ENCODE peak calls at places on chromosomes 7 and 10, in six cellular contexts. F, C, O, M, Z and R are unnamed samples.

GRCh38 chr10:93749218-93749799 is 8.4 kb upstream of the LGI1 start:
- DNase-seq in F (no peak), C (no peak), O (no peak), M (no peak), Z (no peak), R (no peak)

GRCh38 chr7:20314216-20314615 is 16.5 kb upstream of the ITGB8 start:
- DNase-seq in F (no peak), C (no peak), O (no peak), M (no peak), Z (no peak), R (no peak)

GRCh38 chr7:132846086-132846485 is 235.8 kb downstream of the CHCHD3 start:
- DNase-seq in F (no peak), C (peak; percentile 47), O (no peak), M (no peak), Z (no peak), R (no peak)

GRCh38 chr10:49738616-49739360 is 23.3 kb downstream of the OGDHL start:
- DNase-seq in F (no peak), C (no peak), O (peak; percentile 51), M (no peak), Z (no peak), R (no peak)

GRCh38 chr10:84908491-84908890 is 580.1 kb downstream of the CCSER2 start:
- DNase-seq in F (no peak), C (no peak), O (no peak), M (no peak), Z (no peak), R (no peak)

GRCh38 chr7:116591202-116592040 is 66.6 kb downstream of the CAV1 start:
- DNase-seq in F (peak; percentile 74), C (no peak), O (no peak), M (no peak), Z (no peak), R (no peak)

GRCh38 chr7:81887098-81887497 is 117.3 kb upstream of the HGF start:
- DNase-seq in F (no peak), C (no peak), O (no peak), M (no peak), Z (no peak), R (no peak)

GRCh38 chr10:5400843-5401242 is 3.8 kb downstream of the TUBAL3 start:
- DNase-seq in F (no peak), C (no peak), O (no peak), M (no peak), Z (no peak), R (no peak)

GRCh38 chr7:110347091-110347490 is 743.8 kb upstream of the LRRN3 start:
- DNase-seq in F (no peak), C (no peak), O (no peak), M (no peak), Z (no peak), R (no peak)

GRCh38 chr7:138008588-138009349 is 6.9 kb upstream of the CREB3L2 start:
- DNase-seq in F (peak; percentile 75), C (no peak), O (peak; percentile 58), M (no peak), Z (no peak), R (no peak)

GRCh38 chr10:109821672-109822071 is 101.6 kb downstream of the XPNPEP1 start:
- DNase-seq in F (no peak), C (no peak), O (no peak), M (no peak), Z (no peak), R (no peak)

GRCh38 chr10:128796513-128796912 is 670.3 kb upstream of the MKI67 start:
- DNase-seq in F (no peak), C (no peak), O (no peak), M (no peak), Z (no peak), R (no peak)

GRCh38 chr7:3338161-3338560 is 37.1 kb downstream of the SDK1 start:
- DNase-seq in F (peak; percentile 31), C (no peak), O (no peak), M (no peak), Z (no peak), R (no peak)

GRCh38 chr10:97318772-97319651 is at the start of gene FRAT1:
- DNase-seq in F (peak; percentile 80), C (peak; percentile 92), O (peak; percentile 92), M (peak; percentile 92), Z (peak; percentile 94), R (peak; percentile 87)

GRCh38 chr7:102472126-102473041 is 6.3 kb downstream of the POLR2J start:
- DNase-seq in F (no peak), C (peak; percentile 21), O (no peak), M (peak; percentile 11), Z (no peak), R (no peak)

GRCh38 chr7:2500701-2501100 is 18.9 kb upstream of the LFNG start:
- DNase-seq in F (no peak), C (no peak), O (no peak), M (no peak), Z (no peak), R (no peak)

GRCh38 chr7:78071821-78072590 is 273.4 kb downstream of the PHTF2 start:
- DNase-seq in F (no peak), C (no peak), O (no peak), M (no peak), Z (peak; percentile 58), R (no peak)

DNA sequence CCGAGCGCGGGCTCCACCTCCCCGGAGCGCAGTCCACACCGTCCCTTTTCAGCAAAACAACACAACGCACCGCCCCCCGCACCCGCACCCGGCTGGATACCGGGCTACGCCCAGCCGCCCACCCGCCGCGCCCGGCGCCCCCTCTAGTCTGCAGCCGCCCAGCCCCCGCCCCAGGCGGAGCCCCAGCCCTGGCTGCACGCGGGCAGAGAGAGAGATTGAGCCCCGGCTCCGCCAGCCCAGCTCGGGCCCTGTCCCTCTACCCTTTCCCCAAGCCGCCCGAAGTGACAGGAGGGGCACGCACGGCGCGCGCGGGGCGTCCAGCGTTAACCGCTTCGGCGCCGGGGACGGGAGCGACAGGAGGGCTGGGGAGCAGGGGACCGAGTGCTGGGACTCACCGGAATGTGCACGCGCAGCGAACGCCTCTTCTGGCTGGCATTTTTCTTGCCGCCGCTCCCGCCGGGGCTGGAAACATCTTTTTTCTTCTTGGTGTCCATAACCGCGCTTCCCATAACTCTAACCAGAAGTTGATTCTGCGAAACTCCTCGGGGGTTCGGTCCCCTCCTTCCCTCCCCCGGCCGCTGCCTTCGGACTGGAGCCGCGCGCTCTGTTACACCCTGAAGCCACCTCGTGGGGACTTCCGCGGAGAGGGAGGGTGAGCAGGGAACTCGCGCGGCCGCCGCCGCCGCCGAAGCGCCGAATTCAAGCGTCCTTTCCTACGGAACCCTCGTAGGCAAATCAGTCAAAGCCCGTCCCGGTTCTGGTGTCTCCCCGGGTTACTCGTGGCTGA is 610 bp downstream of the PRKAG2 start:
- DNase-seq in F (peak; percentile 24), C (peak; percentile 90), O (peak; percentile 82), M (peak; percentile 86), Z (peak; percentile 86), R (peak; percentile 50)
- H3K27me3 ChIP-seq in F (peaks cover 19% of the 10 kb centered on the region), C (no peaks in the 10 kb centered on the region), O (no peaks in the 10 kb centered on the region), M (peaks cover 10% of the 10 kb centered on the region), Z (no peaks in the 10 kb centered on the region), R (no peaks in the 10 kb centered on the region)

GRCh38 chr7:155681663-155682062 is 37.2 kb downstream of the RBM33 start:
- DNase-seq in F (no peak), C (no peak), O (no peak), M (no peak), Z (no peak), R (no peak)

GRCh38 chr7:155683098-155683497 is 38.6 kb downstream of the RBM33 start:
- DNase-seq in F (no peak), C (no peak), O (no peak), M (no peak), Z (no peak), R (no peak)

GRCh38 chr7:155682484-155682883 is 38.0 kb downstream of the RBM33 start:
- DNase-seq in F (no peak), C (no peak), O (no peak), M (no peak), Z (no peak), R (no peak)

GRCh38 chr7:155680124-155680523 is 35.7 kb downstream of the RBM33 start:
- DNase-seq in F (no peak), C (no peak), O (no peak), M (no peak), Z (no peak), R (no peak)

GRCh38 chr7:155680864-155681263 is 36.4 kb downstream of the RBM33 start:
- DNase-seq in F (no peak), C (no peak), O (no peak), M (no peak), Z (no peak), R (no peak)
- H3K4me1 ChIP-seq in F (no peaks in the 10 kb centered on the region), C (peaks cover 3% of the 10 kb centered on the region), O (peaks cover 19% of the 10 kb centered on the region), M (peaks cover 45% of the 10 kb centered on the region), Z (peaks cover 9% of the 10 kb centered on the region), R (peaks cover 4% of the 10 kb centered on the region)

GRCh38 chr7:139658919-139659675 is 118.7 kb downstream of the HIPK2 start:
- DNase-seq in F (no peak), C (no peak), O (no peak), M (no peak), Z (no peak), R (no peak)

GRCh38 chr7:139660317-139661042 is 117.3 kb downstream of the HIPK2 start:
- DNase-seq in F (peak; percentile 37), C (no peak), O (no peak), M (no peak), Z (no peak), R (no peak)

GRCh38 chr7:139661043-139661440 is 116.8 kb downstream of the HIPK2 start:
- DNase-seq in F (no peak), C (no peak), O (no peak), M (no peak), Z (no peak), R (no peak)

GRCh38 chr7:139661875-139662274 is 115.9 kb downstream of the HIPK2 start:
- DNase-seq in F (no peak), C (no peak), O (no peak), M (no peak), Z (no peak), R (no peak)

DNA sequence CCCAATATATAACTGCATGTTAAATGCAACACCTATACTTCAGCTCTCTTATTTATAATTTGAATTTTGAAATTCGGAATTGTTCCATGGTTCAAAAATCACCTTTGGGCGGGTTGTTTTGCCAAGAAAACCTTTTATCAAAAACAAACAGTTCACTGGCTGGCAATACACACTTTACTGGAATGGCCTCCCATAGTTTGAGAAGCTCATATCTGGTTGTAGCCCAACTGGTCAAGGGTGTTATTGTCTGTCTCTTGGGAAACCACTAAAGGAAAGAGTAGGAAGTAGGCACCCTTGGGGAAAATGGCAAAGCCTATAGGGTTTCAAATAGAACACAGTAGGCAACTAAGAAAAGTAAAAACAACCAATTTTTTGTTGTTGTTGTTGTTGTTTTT is 117.9 kb downstream of the HIPK2 start:
- DNase-seq in F (no peak), C (no peak), O (no peak), M (no peak), Z (no peak), R (no peak)
- H3K27ac ChIP-seq in F (peak overlapping the region; percentile 52), C (peak overlapping the region; percentile 37), O (peak overlapping the region; percentile 68), M (peak overlapping the region; percentile 58), Z (no peak overlapping the region), R (no peak overlapping the region)

DNA sequence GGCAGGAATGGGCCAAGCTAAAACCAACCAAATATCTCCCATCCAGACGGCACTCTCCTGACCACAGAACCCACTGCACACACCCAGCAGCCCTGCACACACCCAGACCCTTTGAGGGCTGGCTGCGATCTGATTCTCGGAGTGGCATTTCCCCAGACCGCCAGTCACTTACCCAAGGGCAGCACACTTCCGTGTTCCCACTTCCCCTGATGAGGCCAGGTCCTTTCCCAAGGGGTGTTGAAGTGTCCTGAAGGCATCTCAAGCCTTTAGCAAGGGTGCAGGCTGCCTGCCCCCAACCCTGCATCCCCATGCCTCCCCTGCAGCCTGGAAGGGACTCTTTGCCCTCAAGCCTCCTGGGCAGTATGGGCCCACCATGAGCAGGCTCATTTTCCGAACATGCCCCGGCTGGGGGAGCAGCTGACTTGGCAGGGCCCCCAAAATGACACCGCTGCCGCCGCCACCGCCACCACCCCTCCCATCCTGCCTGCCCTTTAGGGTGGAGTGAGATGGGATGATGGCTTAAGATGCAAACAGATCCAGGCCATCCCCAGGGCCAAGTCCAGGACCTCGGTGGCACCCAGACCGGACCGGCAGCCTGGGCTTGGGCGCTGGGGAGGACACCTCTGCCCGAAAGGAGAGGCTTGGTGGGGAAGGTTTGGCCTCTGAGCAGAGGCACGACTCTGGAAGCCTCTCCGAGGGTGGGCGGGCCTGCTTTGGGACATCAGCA is 159.8 kb downstream of the NRF1 start:
- DNase-seq in F (no peak), C (no peak), O (no peak), M (no peak), Z (no peak), R (no peak)
- H3K27me3 ChIP-seq in F (no peaks in the 10 kb centered on the region), C (peaks cover 21% of the 10 kb centered on the region), O (no peaks in the 10 kb centered on the region), M (peaks cover 42% of the 10 kb centered on the region), Z (peaks cover 6% of the 10 kb centered on the region), R (no peaks in the 10 kb centered on the region)